ENCODE peak calls at places on chromosomes 7 and 10, in four cellular contexts. One of them, this sample, is unnamed.
A peak's percentile ranks its signal among the peaks of the same experiment; 100 is the strongest.

GRCh38 chr7:35729061-35729783 is 34.3 kb upstream of the HERPUD2 start:
- DNase-seq in K562: no peak
- DNase-seq in HepG2: no peak
- DNase-seq in H1: no peak
- DNase-seq in this sample: peak; percentile 96

GRCh38 chr7:74542558-74543117 is 88.9 kb downstream of the GTF2IRD1 start:
- DNase-seq in K562: no peak
- DNase-seq in HepG2: no peak
- DNase-seq in H1: no peak
- DNase-seq in this sample: no peak

GRCh38 chr10:125146791-125147604 is 13.4 kb downstream of the CTBP2 start:
- DNase-seq in HepG2: no peak
- DNase-seq in H1: no peak
- DNase-seq in K562: no peak
- DNase-seq in this sample: no peak

GRCh38 chr10:95792874-95793285 is 36.9 kb downstream of the ENTPD1 start:
- DNase-seq in H1: no peak
- DNase-seq in HepG2: no peak
- DNase-seq in K562: no peak
- DNase-seq in this sample: peak; percentile 77

GRCh38 chr7:91164948-91165845 is 99.0 kb upstream of the FZD1 start:
- DNase-seq in H1: no peak
- DNase-seq in HepG2: no peak
- DNase-seq in K562: no peak
- DNase-seq in this sample: peak; percentile 24

GRCh38 chr10:42950606-42951485 is 126.0 kb upstream of the RET start:
- DNase-seq in H1: peak; percentile 44
- DNase-seq in K562: no peak
- DNase-seq in HepG2: no peak
- DNase-seq in this sample: no peak

GRCh38 chr10:49068672-49069217 is 46.6 kb downstream of the VSTM4 start:
- DNase-seq in HepG2: no peak
- DNase-seq in H1: no peak
- DNase-seq in K562: no peak
- DNase-seq in this sample: no peak

GRCh38 chr7:103824251-103824650 is 165.2 kb downstream of the RELN start:
- DNase-seq in H1: no peak
- DNase-seq in HepG2: no peak
- DNase-seq in K562: no peak
- DNase-seq in this sample: no peak

GRCh38 chr7:100943693-100944092 is 5.6 kb upstream of the MUC3A start:
- DNase-seq in HepG2: no peak
- DNase-seq in K562: no peak
- DNase-seq in H1: no peak
- DNase-seq in this sample: no peak

GRCh38 chr7:36191292-36191920 is 38.4 kb downstream of the EEPD1 start:
- DNase-seq in HepG2: no peak
- DNase-seq in H1: no peak
- DNase-seq in K562: no peak
- DNase-seq in this sample: no peak

GRCh38 chr10:98463976-98464754 is 17.4 kb upstream of the HPS1 start:
- DNase-seq in H1: no peak
- DNase-seq in HepG2: no peak
- DNase-seq in K562: peak; percentile 59
- DNase-seq in this sample: no peak

GRCh38 chr10:78511324-78512204 is 477.9 kb downstream of the RPS24 start:
- DNase-seq in K562: no peak
- DNase-seq in HepG2: no peak
- DNase-seq in H1: no peak
- DNase-seq in this sample: no peak

GRCh38 chr7:85510287-85510686 is 323.4 kb upstream of the SEMA3D start:
- DNase-seq in K562: no peak
- DNase-seq in HepG2: no peak
- DNase-seq in H1: no peak
- DNase-seq in this sample: no peak

GRCh38 chr7:95476904-95477594 is 8.7 kb upstream of the ASB4 start:
- DNase-seq in K562: peak; percentile 73
- DNase-seq in H1: no peak
- DNase-seq in HepG2: peak; percentile 73
- DNase-seq in this sample: peak; percentile 28

GRCh38 chr7:41624818-41625217 is 78.1 kb downstream of the INHBA start:
- DNase-seq in HepG2: no peak
- DNase-seq in K562: no peak
- DNase-seq in H1: no peak
- DNase-seq in this sample: no peak

GRCh38 chr10:102395677-102396197 is at the start of gene NFKB2:
- DNase-seq in H1: no peak
- DNase-seq in K562: no peak
- DNase-seq in HepG2: no peak
- DNase-seq in this sample: no peak

GRCh38 chr10:3548096-3548495 is 236.9 kb downstream of the KLF6 start:
- DNase-seq in H1: no peak
- DNase-seq in K562: no peak
- DNase-seq in HepG2: no peak
- DNase-seq in this sample: no peak

GRCh38 chr10:16853201-16853600 is 36.0 kb upstream of the RSU1 start:
- DNase-seq in HepG2: peak; percentile 10
- DNase-seq in K562: peak; percentile 17
- DNase-seq in H1: no peak
- DNase-seq in this sample: no peak

GRCh38 chr10:124225468-124226270 is 132.3 kb upstream of the CHST15 start:
- DNase-seq in HepG2: no peak
- DNase-seq in H1: no peak
- DNase-seq in K562: no peak
- DNase-seq in this sample: no peak

GRCh38 chr10:96414303-96414702 is 55.5 kb upstream of the OPALIN start:
- DNase-seq in HepG2: no peak
- DNase-seq in H1: peak; percentile 37
- DNase-seq in K562: no peak
- DNase-seq in this sample: no peak

GRCh38 chr7:159197066-159197975 is 52.7 kb upstream of the VIPR2 start:
- DNase-seq in H1: no peak
- DNase-seq in HepG2: no peak
- DNase-seq in K562: peak; percentile 91
- DNase-seq in this sample: peak; percentile 8

GRCh38 chr7:130566168-130566897 is 74.4 kb downstream of the MEST start:
- DNase-seq in HepG2: no peak
- DNase-seq in H1: no peak
- DNase-seq in K562: no peak
- DNase-seq in this sample: no peak

GRCh38 chr7:55463863-55464262 is 98.7 kb downstream of the LANCL2 start:
- DNase-seq in H1: no peak
- DNase-seq in HepG2: no peak
- DNase-seq in K562: no peak
- DNase-seq in this sample: no peak

GRCh38 chr7:51949726-51950644 is 633.4 kb upstream of the COBL start:
- DNase-seq in HepG2: no peak
- DNase-seq in K562: no peak
- DNase-seq in H1: peak; percentile 62
- DNase-seq in this sample: no peak

GRCh38 chr10:47091421-47091820 is 180.2 kb downstream of the PTPN20 start:
- DNase-seq in K562: no peak
- DNase-seq in H1: no peak
- DNase-seq in HepG2: no peak
- DNase-seq in this sample: no peak

GRCh38 chr7:41334071-41334862 is 368.6 kb downstream of the INHBA start:
- DNase-seq in H1: no peak
- DNase-seq in K562: no peak
- DNase-seq in HepG2: no peak
- DNase-seq in this sample: no peak

GRCh38 chr10:48880016-48880705 is 59.5 kb downstream of the LRRC18 start:
- DNase-seq in K562: no peak
- DNase-seq in HepG2: no peak
- DNase-seq in H1: no peak
- DNase-seq in this sample: no peak

GRCh38 chr10:76125900-76126299 is 694.5 kb downstream of the LRMDA start:
- DNase-seq in K562: no peak
- DNase-seq in H1: no peak
- DNase-seq in HepG2: no peak
- DNase-seq in this sample: no peak

GRCh38 chr10:124027306-124028050 is 65.9 kb downstream of the CHST15 start:
- DNase-seq in H1: no peak
- DNase-seq in HepG2: no peak
- DNase-seq in K562: no peak
- DNase-seq in this sample: no peak

GRCh38 chr7:2138146-2138765 is 94.5 kb downstream of the MAD1L1 start:
- DNase-seq in K562: no peak
- DNase-seq in H1: no peak
- DNase-seq in HepG2: no peak
- DNase-seq in this sample: peak; percentile 25

GRCh38 chr10:125722811-125723210 is 3.3 kb downstream of the EDRF1 start:
- DNase-seq in H1: no peak
- DNase-seq in K562: no peak
- DNase-seq in HepG2: no peak
- DNase-seq in this sample: no peak

GRCh38 chr10:112210672-112211071 is 27.1 kb upstream of the GPAM start:
- DNase-seq in H1: no peak
- DNase-seq in K562: no peak
- DNase-seq in HepG2: no peak
- DNase-seq in this sample: no peak

GRCh38 chr10:83373659-83374058 is 765.6 kb upstream of the GHITM start:
- DNase-seq in H1: peak; percentile 51
- DNase-seq in HepG2: no peak
- DNase-seq in K562: no peak
- DNase-seq in this sample: no peak

GRCh38 chr10:504131-504611 is 185.3 kb downstream of the DIP2C start:
- DNase-seq in K562: no peak
- DNase-seq in H1: no peak
- DNase-seq in HepG2: no peak
- DNase-seq in this sample: no peak

GRCh38 chr10:77197544-77197943 is 440.1 kb downstream of the KCNMA1 start:
- DNase-seq in K562: no peak
- DNase-seq in HepG2: no peak
- DNase-seq in H1: no peak
- DNase-seq in this sample: peak; percentile 55

GRCh38 chr7:85829817-85830432 is 643.1 kb upstream of the SEMA3D start:
- DNase-seq in HepG2: no peak
- DNase-seq in H1: no peak
- DNase-seq in K562: no peak
- DNase-seq in this sample: no peak

GRCh38 chr7:157016352-157017041 is 6.0 kb upstream of the MNX1 start:
- DNase-seq in HepG2: no peak
- DNase-seq in H1: peak; percentile 60
- DNase-seq in K562: no peak
- DNase-seq in this sample: peak; percentile 72

GRCh38 chr7:30694774-30695721 is 12.8 kb upstream of the CRHR2 start:
- DNase-seq in H1: no peak
- DNase-seq in HepG2: no peak
- DNase-seq in K562: no peak
- DNase-seq in this sample: no peak

GRCh38 chr10:3465406-3465891 is 292.9 kb upstream of the PITRM1 start:
- DNase-seq in HepG2: no peak
- DNase-seq in H1: no peak
- DNase-seq in K562: no peak
- DNase-seq in this sample: no peak

DNA sequence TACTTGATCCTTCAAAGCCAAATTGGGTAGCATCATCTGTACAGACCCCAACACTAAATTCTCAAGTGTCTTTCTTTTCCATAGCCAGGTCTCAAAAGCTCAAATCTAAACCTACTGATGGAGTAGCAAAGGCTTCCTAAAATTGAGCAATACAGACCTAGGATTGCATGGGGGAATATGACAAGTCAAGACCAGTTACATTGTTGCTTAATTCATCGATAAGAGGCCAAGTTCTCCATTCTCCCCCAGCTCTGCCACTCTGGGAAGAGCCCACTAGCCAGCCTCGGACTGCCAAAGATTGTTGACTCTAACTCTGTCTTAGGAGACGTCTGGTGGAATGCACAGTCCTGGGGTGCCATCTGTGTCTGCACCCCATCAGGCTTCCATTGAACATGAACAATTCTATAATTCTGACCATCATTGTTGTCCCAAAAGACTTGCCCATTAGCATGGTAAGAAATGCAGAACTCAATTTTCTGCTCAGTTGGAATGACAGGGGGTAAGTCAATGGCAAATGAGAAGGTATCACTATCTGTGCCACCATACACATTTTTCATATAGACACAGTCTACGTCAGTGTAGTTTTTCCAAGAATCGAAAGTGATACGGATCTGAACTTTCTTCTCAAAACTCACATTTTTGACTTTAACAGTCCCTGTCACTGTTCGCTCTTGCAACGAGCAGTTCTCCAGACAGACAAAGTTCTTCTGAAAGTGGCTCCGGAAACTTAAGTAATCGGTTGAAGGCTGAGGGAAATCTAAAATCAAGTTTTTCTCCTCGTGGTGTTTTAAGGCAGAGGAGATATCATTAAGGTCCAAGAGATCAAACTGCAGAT is 2.9 kb downstream of the PPP1R3C start:
- DNase-seq in HepG2: no peak
- DNase-seq in H1: no peak
- DNase-seq in K562: no peak
- DNase-seq in this sample: no peak
- TF ChIP-seq POLR2A in HepG2: no peak
- TF ChIP-seq POLR2A in H1: no peak
- TF ChIP-seq POLR2A in K562: no peak
- TF ChIP-seq POLR2A in this sample: no peak

DNA sequence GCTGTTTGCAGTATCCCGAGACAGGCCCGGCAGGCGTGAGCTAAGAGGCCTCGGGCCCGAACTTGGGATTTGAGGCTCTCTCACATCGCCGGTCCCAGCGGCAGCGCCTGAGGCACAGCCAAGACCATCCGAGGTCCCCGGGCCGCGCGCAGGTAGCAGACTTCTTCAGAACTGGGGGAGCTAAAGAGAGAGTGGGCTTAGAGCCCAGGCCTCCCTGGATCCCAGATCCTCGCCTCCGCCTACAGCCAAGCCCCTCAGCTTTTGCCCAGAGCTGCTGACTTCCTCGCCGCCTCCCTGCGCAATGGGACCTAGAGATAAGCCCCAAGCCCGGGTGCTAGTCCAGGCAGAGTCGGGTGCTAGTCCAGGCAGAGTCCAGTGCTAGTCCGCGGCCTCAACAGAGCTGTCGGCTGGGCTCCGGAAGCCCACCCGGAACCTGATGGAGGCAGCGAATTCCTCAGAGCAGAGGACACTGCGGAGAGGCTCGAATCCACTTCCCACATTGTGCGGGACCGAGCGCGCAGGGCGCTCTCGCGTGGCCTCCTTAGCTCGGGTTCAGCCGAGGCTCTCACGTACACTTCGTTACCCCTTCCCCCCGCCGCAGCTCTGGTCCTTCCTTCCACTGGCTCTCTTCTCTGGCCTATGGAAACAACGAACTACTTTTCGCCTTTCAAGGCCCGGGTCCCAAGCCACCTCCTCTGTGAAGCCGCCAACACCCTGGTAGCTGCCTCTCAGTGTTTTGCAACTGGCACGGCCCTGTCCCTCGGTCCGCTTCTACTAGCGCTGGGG is 5.8 kb downstream of the LBX1 start:
- DNase-seq in K562: no peak
- DNase-seq in HepG2: no peak
- DNase-seq in H1: peak; percentile 72
- DNase-seq in this sample: no peak
- TF ChIP-seq MAX in K562: no peak
- TF ChIP-seq MAX in HepG2: no peak
- TF ChIP-seq MAX in H1: no peak
- TF ChIP-seq MAX in this sample: no peak

GRCh38 chr10:21692909-21693308 is 158.9 kb downstream of the MLLT10 start:
- DNase-seq in HepG2: no peak
- DNase-seq in K562: no peak
- DNase-seq in H1: no peak
- DNase-seq in this sample: no peak
- TF ChIP-seq BRCA1 in HepG2: no peak
- TF ChIP-seq BRCA1 in K562: no peak
- TF ChIP-seq BRCA1 in H1: no peak
- TF ChIP-seq BRCA1 in this sample: no peak

GRCh38 chr10:133261726-133262325 is 14.8 kb downstream of the ADAM8 start:
- DNase-seq in HepG2: no peak
- DNase-seq in H1: peak; percentile 78
- DNase-seq in K562: peak; percentile 92
- DNase-seq in this sample: no peak
- TF ChIP-seq POLR2A in HepG2: no peak
- TF ChIP-seq POLR2A in H1: no peak
- TF ChIP-seq POLR2A in K562: peak; percentile 18
- TF ChIP-seq POLR2A in this sample: peak; percentile 50

This sample was measured in GM12878.